ENCODE peak calls at places on chromosomes 5 and 9, in six cellular contexts. K, R, A, G, O and T are unnamed samples.

GRCh38 chr9:133664651-133665050 is 28.5 kb downstream of the DBH start:
- DNase-seq in G (no peak), R (no peak), K (no peak), A (no peak), O (no peak), T (no peak)

GRCh38 chr9:87898151-87898550 is 15.5 kb downstream of the SPATA31E1 start:
- DNase-seq in O (no peak), R (no peak), A (no peak), G (peak; percentile 49), K (no peak), T (no peak)

GRCh38 chr5:176533390-176533789 is 3.8 kb downstream of the RNF44 start:
- DNase-seq in K (peak; percentile 78), A (no peak), O (peak; percentile 43), R (no peak), G (no peak), T (no peak)

GRCh38 chr9:33992622-33993021 is 56.1 kb downstream of the UBAP2 start:
- DNase-seq in G (peak; percentile 13), R (no peak), K (no peak), O (no peak), A (no peak), T (no peak)

GRCh38 chr5:181221792-181222629 is 1.1 kb upstream of the TRIM41 start:
- DNase-seq in A (peak; percentile 94), G (peak; percentile 93), K (peak; percentile 93), O (peak; percentile 98), R (peak; percentile 91), T (peak; percentile 100)

GRCh38 chr9:123541441-123541840 is 185.4 kb downstream of the CRB2 start:
- DNase-seq in R (no peak), G (no peak), K (no peak), O (no peak), A (no peak), T (no peak)

GRCh38 chr5:41636605-41637004 is 126.2 kb upstream of the PLCXD3 start:
- DNase-seq in O (peak; percentile 8), K (no peak), A (no peak), R (peak; percentile 67), G (peak; percentile 38), T (no peak)

GRCh38 chr9:101399641-101399965 is 952 bp downstream of the ZNF189 start:
- DNase-seq in G (no peak), R (no peak), O (no peak), A (no peak), K (no peak), T (no peak)

GRCh38 chr5:143101740-143102386 is 301.6 kb downstream of the NR3C1 start:
- DNase-seq in G (peak; percentile 14), A (no peak), K (no peak), R (no peak), O (no peak), T (no peak)

GRCh38 chr5:9483251-9483650 is 62.6 kb downstream of the SEMA5A start:
- DNase-seq in G (no peak), K (no peak), R (no peak), O (no peak), A (no peak), T (no peak)

GRCh38 chr5:73620335-73620687 is 5.7 kb upstream of the ARHGEF28 start:
- DNase-seq in K (no peak), R (no peak), O (no peak), A (no peak), G (no peak), T (no peak)

GRCh38 chr5:16411741-16412455 is 53.7 kb downstream of the ZNF622 start:
- DNase-seq in K (no peak), R (no peak), A (no peak), O (peak; percentile 40), G (no peak), T (peak; percentile 60)

GRCh38 chr9:90095682-90096081 is 490.9 kb downstream of the GADD45G start:
- DNase-seq in R (no peak), O (peak; percentile 55), K (no peak), G (no peak), A (no peak), T (no peak)

GRCh38 chr5:22541037-22541436 is 312.1 kb downstream of the CDH12 start:
- DNase-seq in K (no peak), A (no peak), G (no peak), O (no peak), R (peak; percentile 4), T (no peak)

GRCh38 chr5:133873936-133874585 is 94.4 kb downstream of the C5orf15 start:
- DNase-seq in K (no peak), O (no peak), A (no peak), R (no peak), G (peak; percentile 36), T (no peak)

GRCh38 chr5:72166070-72166979 is 59.0 kb downstream of the MAP1B start:
- DNase-seq in G (peak; percentile 85), A (no peak), K (peak; percentile 74), O (no peak), R (peak; percentile 80), T (no peak)

GRCh38 chr5:96968614-96969013 is 32.7 kb downstream of the LNPEP start:
- DNase-seq in G (no peak), R (no peak), A (no peak), O (no peak), K (no peak), T (no peak)

GRCh38 chr5:153827407-153827806 is 211.3 kb downstream of the FAM114A2 start:
- DNase-seq in G (no peak), R (peak; percentile 52), K (no peak), O (no peak), A (no peak), T (no peak)

GRCh38 chr5:15499528-15500325 is at the start of gene FBXL7:
- DNase-seq in O (peak; percentile 41), A (peak; percentile 88), R (peak; percentile 92), K (peak; percentile 88), G (peak; percentile 87), T (peak; percentile 74)

GRCh38 chr5:92775711-92776615 is 805.1 kb downstream of the NR2F1-AS1 start:
- DNase-seq in O (no peak), A (no peak), G (peak; percentile 12), K (no peak), R (no peak), T (no peak)

GRCh38 chr9:107631788-107632187 is 142.2 kb upstream of the KLF4 start:
- DNase-seq in G (peak; percentile 26), O (no peak), A (no peak), K (no peak), R (no peak), T (no peak)

GRCh38 chr5:118174671-118175070 is 813.7 kb downstream of the DTWD2 start:
- DNase-seq in G (no peak), K (no peak), O (no peak), A (no peak), R (no peak), T (no peak)

GRCh38 chr9:78332381-78332780 is 35.5 kb downstream of the PSAT1 start:
- DNase-seq in A (no peak), O (no peak), K (no peak), G (no peak), R (no peak), T (no peak)

GRCh38 chr5:14225173-14225834 is 82.2 kb downstream of the TRIO start:
- DNase-seq in K (no peak), G (no peak), A (no peak), O (no peak), R (no peak), T (no peak)
- H3K4me1 ChIP-seq in K (no peaks in the 10 kb centered on the region), G (peaks cover 13% of the 10 kb centered on the region), A (peaks cover 41% of the 10 kb centered on the region), O (peaks cover 26% of the 10 kb centered on the region), R (peaks cover 38% of the 10 kb centered on the region), T (peaks cover 63% of the 10 kb centered on the region)

DNA sequence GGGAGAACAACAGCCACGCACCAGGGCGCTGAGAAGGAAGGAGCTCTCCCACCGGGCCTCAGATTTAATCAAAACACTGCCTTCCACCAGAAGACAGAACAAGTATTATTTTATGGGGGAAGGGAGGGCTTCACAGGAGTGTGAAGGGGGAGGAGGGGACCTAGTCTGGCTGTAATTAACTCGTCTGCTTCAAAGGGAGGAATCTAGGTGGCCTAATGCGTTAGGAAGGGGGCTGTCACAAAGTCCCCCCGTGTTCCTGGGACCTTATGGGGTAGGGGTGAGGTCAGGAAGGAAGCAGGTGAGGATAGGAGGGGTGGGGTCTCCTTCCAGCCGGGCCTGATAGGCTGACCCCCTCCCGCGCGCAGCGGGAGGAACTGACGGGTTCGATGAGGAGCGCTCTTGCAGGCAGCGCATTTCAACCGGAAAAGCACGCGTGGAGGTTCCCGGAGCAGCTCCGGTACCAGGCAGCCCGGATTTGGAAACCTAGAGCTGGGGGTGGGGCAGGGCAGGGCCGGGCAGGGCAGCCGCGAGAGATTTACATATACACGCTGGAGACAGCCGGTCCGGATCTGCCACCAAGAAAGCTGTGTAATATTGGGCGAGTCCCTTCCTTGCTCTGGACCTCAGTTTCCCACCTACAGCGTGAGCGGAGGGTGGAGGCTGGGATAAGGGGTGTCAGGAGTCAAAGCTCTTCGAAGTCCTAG is 2.0 kb downstream of the SHB start:
- DNase-seq in G (peak; percentile 43), A (peak; percentile 84), K (peak; percentile 81), O (peak; percentile 81), R (peak; percentile 42), T (peak; percentile 94)
- H3K4me1 ChIP-seq in G (peaks cover 36% of the 10 kb centered on the region), A (peaks cover 50% of the 10 kb centered on the region), K (no peaks in the 10 kb centered on the region), O (peaks cover 45% of the 10 kb centered on the region), R (peaks cover 33% of the 10 kb centered on the region), T (peaks cover 69% of the 10 kb centered on the region)

GRCh38 chr5:128572546-128573339 is 34.7 kb upstream of the FBN2 start:
- DNase-seq in K (no peak), R (no peak), A (no peak), O (no peak), G (peak; percentile 36), T (no peak)

GRCh38 chr5:128579111-128579510 is 41.1 kb upstream of the FBN2 start:
- DNase-seq in R (no peak), A (no peak), K (no peak), O (no peak), G (peak; percentile 72), T (no peak)

GRCh38 chr5:128579669-128580068 is 41.6 kb upstream of the FBN2 start:
- DNase-seq in K (no peak), A (no peak), G (no peak), R (no peak), O (no peak), T (no peak)

GRCh38 chr5:128574041-128574440 is 36.0 kb upstream of the FBN2 start:
- DNase-seq in R (no peak), G (peak; percentile 41), A (no peak), K (no peak), O (no peak), T (no peak)
- H3K4me1 ChIP-seq in R (no peaks in the 10 kb centered on the region), G (peaks cover 3% of the 10 kb centered on the region), A (no peaks in the 10 kb centered on the region), K (no peaks in the 10 kb centered on the region), O (no peaks in the 10 kb centered on the region), T (no peaks in the 10 kb centered on the region)

DNA sequence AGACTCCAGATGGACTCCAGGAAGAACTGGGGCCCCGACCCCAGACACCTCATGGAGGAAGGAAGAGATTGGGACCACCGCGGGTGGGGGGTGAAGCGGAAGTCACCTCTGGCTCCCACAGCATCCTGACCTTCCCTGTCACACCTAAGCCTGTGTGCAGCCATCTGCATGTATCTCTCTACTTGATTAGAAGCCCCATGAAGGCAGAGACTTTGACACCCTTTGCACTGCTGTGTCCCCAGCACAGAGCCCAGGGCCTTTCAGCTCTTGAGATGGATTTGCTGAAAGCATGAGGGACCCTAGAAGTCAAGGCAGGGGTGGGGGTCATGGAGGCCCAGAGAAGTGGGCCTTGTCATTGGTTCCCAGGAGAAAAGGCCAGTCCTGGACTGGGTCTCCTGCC is 2.8 kb upstream of the ENG start:
- DNase-seq in G (no peak), O (no peak), A (no peak), R (no peak), K (no peak), T (no peak)
- H3K4me1 ChIP-seq in G (peaks cover 57% of the 10 kb centered on the region), O (no peaks in the 10 kb centered on the region), A (peaks cover 68% of the 10 kb centered on the region), R (no peaks in the 10 kb centered on the region), K (no peaks in the 10 kb centered on the region), T (peaks cover 72% of the 10 kb centered on the region)

GRCh38 chr9:85004818-85005413 is 335.4 kb downstream of the NTRK2 start:
- DNase-seq in G (peak; percentile 2), A (no peak), O (no peak), R (no peak), K (no peak), T (no peak)
- H3K4me1 ChIP-seq in G (no peaks in the 10 kb centered on the region), A (no peaks in the 10 kb centered on the region), O (no peaks in the 10 kb centered on the region), R (no peaks in the 10 kb centered on the region), K (no peaks in the 10 kb centered on the region), T (no peaks in the 10 kb centered on the region)